ENCODE peak calls at places on chromosomes 2 and 18, in six cellular contexts. Y, Q, Z, M, C and A are unnamed samples.

GRCh38 chr2:127675335-127676261 is at the start of gene LIMS2:
- DNase-seq in C (peak; percentile 74), Y (peak; percentile 70), M (peak; percentile 33), Z (peak; percentile 66), Q (no peak), A (no peak)

GRCh38 chr2:13576634-13577033 is 859.9 kb downstream of the TRIB2 start:
- DNase-seq in C (no peak), Q (no peak), Y (no peak), Z (no peak), M (no peak), A (no peak)

GRCh38 chr2:121736462-121737336 is at the start of gene NIFK:
- DNase-seq in Z (peak; percentile 99), C (peak; percentile 99), Q (peak; percentile 96), Y (peak; percentile 99), M (peak; percentile 95), A (peak; percentile 93)

GRCh38 chr18:39624934-39625333 is 2059.3 kb upstream of the CELF4 start:
- DNase-seq in C (no peak), Y (no peak), Z (no peak), Q (peak; percentile 51), M (peak; percentile 82), A (no peak)

GRCh38 chr18:44325903-44326650 is 354.6 kb upstream of the SETBP1 start:
- DNase-seq in Z (peak; percentile 24), C (peak; percentile 27), Q (peak; percentile 86), Y (peak; percentile 87), M (peak; percentile 61), A (no peak)

GRCh38 chr2:22902662-22903165 is 482.3 kb upstream of the KLHL29 start:
- DNase-seq in Q (no peak), Y (no peak), C (no peak), Z (no peak), M (no peak), A (no peak)

GRCh38 chr2:26682155-26682554 is 10.4 kb upstream of the KCNK3 start:
- DNase-seq in Q (no peak), Z (no peak), M (no peak), C (no peak), Y (no peak), A (no peak)

GRCh38 chr2:109382946-109383345 is 230.8 kb downstream of the SEPTIN10 start:
- DNase-seq in Z (peak; percentile 39), Q (peak; percentile 85), C (peak; percentile 87), Y (no peak), M (peak; percentile 83), A (no peak)

GRCh38 chr2:200369886-200370285 is 63.4 kb downstream of the SPATS2L start:
- DNase-seq in Q (no peak), Z (no peak), C (no peak), M (no peak), Y (no peak), A (no peak)

GRCh38 chr2:239911630-239912071 is 113.5 kb downstream of the NDUFA10 start:
- DNase-seq in Z (no peak), C (no peak), Y (no peak), Q (no peak), M (no peak), A (no peak)

GRCh38 chr2:239910851-239911629 is 114.1 kb downstream of the NDUFA10 start:
- DNase-seq in Y (no peak), C (no peak), Q (no peak), M (no peak), Z (no peak), A (peak; percentile 45)

GRCh38 chr2:239913632-239914417 is 111.3 kb downstream of the NDUFA10 start:
- DNase-seq in Y (no peak), C (peak; percentile 3), Z (peak; percentile 4), Q (no peak), M (no peak), A (no peak)

GRCh38 chr2:239912938-239913631 is 112.1 kb downstream of the NDUFA10 start:
- DNase-seq in Q (no peak), C (peak; percentile 1), M (no peak), Z (peak; percentile 7), Y (no peak), A (no peak)

DNA sequence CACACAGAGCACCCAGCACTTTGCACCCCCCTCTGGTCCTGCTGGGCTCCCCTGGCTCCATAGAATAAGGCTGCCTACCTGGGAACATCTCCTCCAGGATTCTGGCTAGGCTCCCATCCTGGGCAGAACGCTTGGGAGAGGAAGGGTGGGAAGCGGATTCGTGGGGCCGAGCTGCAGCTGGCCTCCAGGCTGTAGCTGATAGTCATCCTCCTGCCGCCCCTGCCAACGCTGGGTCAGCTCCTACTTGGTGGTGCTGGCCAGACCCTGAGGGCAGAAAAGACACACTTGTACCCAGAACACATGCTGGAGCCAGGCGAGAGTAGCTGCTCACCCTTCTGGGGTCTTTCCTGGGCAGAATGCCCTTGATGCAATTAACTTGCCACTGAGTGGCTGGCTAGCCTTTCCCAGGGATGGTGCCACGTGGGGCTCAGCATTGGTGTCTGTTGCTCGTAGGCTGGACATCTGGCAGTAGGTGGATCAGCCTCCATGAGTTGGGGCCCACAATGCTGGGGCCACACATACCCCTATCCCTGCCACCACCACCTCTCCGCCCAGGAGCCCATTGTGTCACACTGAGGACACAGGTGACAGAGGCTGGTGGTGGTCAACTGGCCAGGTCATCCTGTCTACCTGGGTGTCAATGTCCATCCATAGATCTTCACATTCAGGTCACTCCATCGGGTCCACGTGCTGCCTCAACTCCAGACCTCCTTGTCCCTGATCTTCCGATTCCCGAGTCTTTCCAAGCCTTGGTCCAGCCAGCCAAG is 112.8 kb downstream of the NDUFA10 start:
- DNase-seq in Z (no peak), Q (no peak), C (no peak), M (no peak), Y (no peak), A (no peak)
- H3K27ac ChIP-seq in Z (no peak overlapping the region), Q (no peak overlapping the region), C (no peak overlapping the region), M (no peak overlapping the region), Y (no peak overlapping the region), A (peak overlapping the region; percentile 78)

GRCh38 chr2:96203130-96204028 is 5.2 kb downstream of the STARD7 start:
- DNase-seq in Y (no peak), Q (no peak), Z (no peak), M (no peak), C (no peak), A (no peak)
- H3K4me1 ChIP-seq in Y (peaks cover 28% of the 10 kb centered on the region), Q (peaks cover 12% of the 10 kb centered on the region), Z (peaks cover 5% of the 10 kb centered on the region), M (peaks cover 14% of the 10 kb centered on the region), C (peaks cover 95% of the 10 kb centered on the region), A (peaks cover 46% of the 10 kb centered on the region)

GRCh38 chr2:216328347-216328746 is 43.9 kb downstream of the MARCHF4 start:
- DNase-seq in Y (peak; percentile 30), C (no peak), Z (no peak), M (no peak), Q (peak; percentile 42), A (no peak)
- TF ChIP-seq CTCF in Y (peak; percentile 37), C (no peak), Z (no peak), M (peak; percentile 54), Q (peak; percentile 58), A (no peak)

GRCh38 chr2:175462246-175462645 is 280.7 kb upstream of the ATP5MC3 start:
- DNase-seq in Z (no peak), Y (no peak), M (no peak), C (no peak), Q (no peak), A (no peak)
- H3K27ac ChIP-seq in Z (no peak overlapping the region), Y (no peak overlapping the region), M (no peak overlapping the region), C (no peak overlapping the region), Q (no peak overlapping the region), A (no peak overlapping the region)

GRCh38 chr2:27959496-27959895 is 69.0 kb downstream of the BABAM2 start:
- DNase-seq in M (peak; percentile 50), C (peak; percentile 53), Z (peak; percentile 49), Y (no peak), Q (peak; percentile 55), A (no peak)

GRCh38 chr2:27958711-27959378 is 68.3 kb downstream of the BABAM2 start:
- DNase-seq in C (no peak), Y (peak; percentile 35), M (peak; percentile 23), Z (no peak), Q (no peak), A (no peak)

GRCh38 chr2:27961997-27962396 is 71.5 kb downstream of the BABAM2 start:
- DNase-seq in Y (no peak), Z (no peak), M (peak; percentile 67), C (no peak), Q (peak; percentile 54), A (no peak)

GRCh38 chr2:27963454-27963853 is 72.9 kb downstream of the BABAM2 start:
- DNase-seq in Y (no peak), C (no peak), Q (no peak), M (no peak), Z (no peak), A (no peak)

GRCh38 chr2:27960237-27960912 is 69.8 kb downstream of the BABAM2 start:
- DNase-seq in M (peak; percentile 93), Y (no peak), C (no peak), Z (no peak), Q (peak; percentile 92), A (no peak)
- H3K4me1 ChIP-seq in M (peaks cover 16% of the 10 kb centered on the region), Y (peaks cover 25% of the 10 kb centered on the region), C (peaks cover 56% of the 10 kb centered on the region), Z (peaks cover 6% of the 10 kb centered on the region), Q (peaks cover 44% of the 10 kb centered on the region), A (peaks cover 4% of the 10 kb centered on the region)